ENCODE peak calls at places on chromosomes 11 and 22, in six cellular contexts. One of them, this sample, is unnamed.

GRCh38 chr22:27531782-27532530 is 269.6 kb downstream of the MN1 start:
- DNase-seq in epithelial cell of proximal tubule: peak
- DNase-seq in GM06990: no peak
- DNase-seq in coronary artery: no peak
- DNase-seq in mesothelial cell of epicardium: no peak
- DNase-seq in H9: no peak
- DNase-seq in this sample: no peak

GRCh38 chr11:14254533-14255530 is 104.2 kb downstream of the RRAS2 start:
- DNase-seq in H9: no peak
- DNase-seq in mesothelial cell of epicardium: no peak
- DNase-seq in coronary artery: no peak
- DNase-seq in GM06990: no peak
- DNase-seq in epithelial cell of proximal tubule: no peak
- DNase-seq in this sample: no peak

GRCh38 chr11:120212259-120212888 is 1.5 kb downstream of the OAF start:
- DNase-seq in epithelial cell of proximal tubule: no peak
- DNase-seq in GM06990: no peak
- DNase-seq in H9: no peak
- DNase-seq in coronary artery: no peak
- DNase-seq in mesothelial cell of epicardium: no peak
- DNase-seq in this sample: no peak

GRCh38 chr11:111097191-111097590 is 148.3 kb upstream of the POU2AF2 start:
- DNase-seq in coronary artery: no peak
- DNase-seq in epithelial cell of proximal tubule: no peak
- DNase-seq in mesothelial cell of epicardium: no peak
- DNase-seq in H9: peak
- DNase-seq in GM06990: no peak
- DNase-seq in this sample: peak

GRCh38 chr22:39135092-39135896 is 17.2 kb downstream of the CBX7 start:
- DNase-seq in mesothelial cell of epicardium: no peak
- DNase-seq in epithelial cell of proximal tubule: no peak
- DNase-seq in H9: peak
- DNase-seq in GM06990: no peak
- DNase-seq in coronary artery: no peak
- DNase-seq in this sample: peak

GRCh38 chr11:93444671-93445073 is 98.5 kb downstream of the SMCO4 start:
- DNase-seq in coronary artery: no peak
- DNase-seq in GM06990: no peak
- DNase-seq in H9: peak
- DNase-seq in mesothelial cell of epicardium: no peak
- DNase-seq in epithelial cell of proximal tubule: peak
- DNase-seq in this sample: peak

GRCh38 chr22:19051381-19051780 is 70.8 kb downstream of the DGCR2 start:
- DNase-seq in GM06990: no peak
- DNase-seq in epithelial cell of proximal tubule: no peak
- DNase-seq in H9: no peak
- DNase-seq in mesothelial cell of epicardium: no peak
- DNase-seq in coronary artery: no peak
- DNase-seq in this sample: no peak

GRCh38 chr11:122788781-122789535 is 49.3 kb upstream of the CRTAM start:
- DNase-seq in mesothelial cell of epicardium: no peak
- DNase-seq in H9: no peak
- DNase-seq in coronary artery: peak
- DNase-seq in epithelial cell of proximal tubule: no peak
- DNase-seq in GM06990: no peak
- DNase-seq in this sample: no peak

GRCh38 chr11:130606781-130607511 is 158.5 kb downstream of the ADAMTS15 start:
- DNase-seq in H9: no peak
- DNase-seq in GM06990: no peak
- DNase-seq in coronary artery: peak
- DNase-seq in epithelial cell of proximal tubule: no peak
- DNase-seq in mesothelial cell of epicardium: peak
- DNase-seq in this sample: no peak

GRCh38 chr22:25637032-25637431 is 72.6 kb downstream of the GRK3 start:
- DNase-seq in epithelial cell of proximal tubule: no peak
- DNase-seq in H9: no peak
- DNase-seq in GM06990: no peak
- DNase-seq in mesothelial cell of epicardium: no peak
- DNase-seq in coronary artery: no peak
- DNase-seq in this sample: no peak

GRCh38 chr11:73808052-73808451 is 20.4 kb downstream of the MRPL48 start:
- DNase-seq in epithelial cell of proximal tubule: no peak
- DNase-seq in H9: no peak
- DNase-seq in GM06990: no peak
- DNase-seq in coronary artery: no peak
- DNase-seq in mesothelial cell of epicardium: no peak
- DNase-seq in this sample: no peak

GRCh38 chr11:2700415-2701211 is 819 bp upstream of the KCNQ1OT1 start:
- DNase-seq in epithelial cell of proximal tubule: no peak
- DNase-seq in mesothelial cell of epicardium: peak
- DNase-seq in H9: peak
- DNase-seq in coronary artery: peak
- DNase-seq in GM06990: peak
- DNase-seq in this sample: no peak

GRCh38 chr22:49673048-49673447 is 154.6 kb downstream of the BRD1 start:
- DNase-seq in GM06990: no peak
- DNase-seq in coronary artery: peak
- DNase-seq in epithelial cell of proximal tubule: no peak
- DNase-seq in H9: no peak
- DNase-seq in mesothelial cell of epicardium: no peak
- DNase-seq in this sample: no peak

GRCh38 chr11:96817488-96817887 is 427.7 kb downstream of the JRKL start:
- DNase-seq in H9: no peak
- DNase-seq in epithelial cell of proximal tubule: no peak
- DNase-seq in mesothelial cell of epicardium: no peak
- DNase-seq in GM06990: no peak
- DNase-seq in coronary artery: no peak
- DNase-seq in this sample: no peak

GRCh38 chr11:124928942-124929663 is 6.7 kb downstream of the HEPACAM start:
- DNase-seq in epithelial cell of proximal tubule: no peak
- DNase-seq in mesothelial cell of epicardium: no peak
- DNase-seq in H9: no peak
- DNase-seq in GM06990: no peak
- DNase-seq in coronary artery: no peak
- DNase-seq in this sample: no peak

GRCh38 chr11:1504581-1505290 is 18.2 kb upstream of the MOB2 start:
- DNase-seq in epithelial cell of proximal tubule: no peak
- DNase-seq in H9: no peak
- DNase-seq in mesothelial cell of epicardium: no peak
- DNase-seq in GM06990: no peak
- DNase-seq in coronary artery: no peak
- DNase-seq in this sample: no peak

GRCh38 chr11:1335811-1336761 is 26.7 kb upstream of the TOLLIP start:
- DNase-seq in coronary artery: peak
- DNase-seq in H9: peak
- DNase-seq in GM06990: peak
- DNase-seq in mesothelial cell of epicardium: no peak
- DNase-seq in epithelial cell of proximal tubule: peak
- DNase-seq in this sample: peak

GRCh38 chr11:77040889-77041288 is 6.7 kb downstream of the B3GNT6 start:
- DNase-seq in coronary artery: no peak
- DNase-seq in mesothelial cell of epicardium: no peak
- DNase-seq in H9: no peak
- DNase-seq in GM06990: no peak
- DNase-seq in epithelial cell of proximal tubule: no peak
- DNase-seq in this sample: no peak

GRCh38 chr11:119376197-119376847 is 5.2 kb downstream of the USP2 start:
- DNase-seq in mesothelial cell of epicardium: no peak
- DNase-seq in coronary artery: no peak
- DNase-seq in H9: no peak
- DNase-seq in epithelial cell of proximal tubule: no peak
- DNase-seq in GM06990: no peak
- DNase-seq in this sample: no peak

GRCh38 chr11:8329961-8330361 is 66.3 kb upstream of the LMO1 start:
- DNase-seq in mesothelial cell of epicardium: no peak
- DNase-seq in coronary artery: no peak
- DNase-seq in H9: peak
- DNase-seq in GM06990: no peak
- DNase-seq in epithelial cell of proximal tubule: no peak
- DNase-seq in this sample: no peak

GRCh38 chr11:34274712-34275398 is 83.0 kb downstream of the ABTB2 start:
- DNase-seq in GM06990: no peak
- DNase-seq in epithelial cell of proximal tubule: peak
- DNase-seq in coronary artery: peak
- DNase-seq in H9: no peak
- DNase-seq in mesothelial cell of epicardium: peak
- DNase-seq in this sample: no peak

GRCh38 chr11:78313181-78313788 is 104.3 kb downstream of the GAB2 start:
- DNase-seq in H9: no peak
- DNase-seq in epithelial cell of proximal tubule: peak
- DNase-seq in coronary artery: no peak
- DNase-seq in mesothelial cell of epicardium: no peak
- DNase-seq in GM06990: no peak
- DNase-seq in this sample: no peak

GRCh38 chr11:134150195-134150903 is 73.4 kb downstream of the NCAPD3 start:
- DNase-seq in epithelial cell of proximal tubule: no peak
- DNase-seq in coronary artery: no peak
- DNase-seq in GM06990: no peak
- DNase-seq in H9: no peak
- DNase-seq in mesothelial cell of epicardium: no peak
- DNase-seq in this sample: no peak

GRCh38 chr22:17418890-17419324 is 49.6 kb downstream of the CECR2 start:
- DNase-seq in coronary artery: no peak
- DNase-seq in GM06990: no peak
- DNase-seq in mesothelial cell of epicardium: no peak
- DNase-seq in H9: peak
- DNase-seq in epithelial cell of proximal tubule: no peak
- DNase-seq in this sample: no peak

GRCh38 chr22:17419348-17419747 is 50.1 kb downstream of the CECR2 start:
- DNase-seq in mesothelial cell of epicardium: no peak
- DNase-seq in GM06990: no peak
- DNase-seq in H9: no peak
- DNase-seq in epithelial cell of proximal tubule: no peak
- DNase-seq in coronary artery: no peak
- DNase-seq in this sample: no peak

GRCh38 chr22:17422736-17423343 is 53.6 kb downstream of the CECR2 start:
- DNase-seq in mesothelial cell of epicardium: no peak
- DNase-seq in coronary artery: no peak
- DNase-seq in epithelial cell of proximal tubule: no peak
- DNase-seq in H9: no peak
- DNase-seq in GM06990: no peak
- DNase-seq in this sample: no peak

GRCh38 chr22:17429516-17429915 is 60.3 kb downstream of the CECR2 start:
- DNase-seq in coronary artery: no peak
- DNase-seq in GM06990: no peak
- DNase-seq in epithelial cell of proximal tubule: no peak
- DNase-seq in H9: no peak
- DNase-seq in mesothelial cell of epicardium: no peak
- DNase-seq in this sample: no peak

DNA sequence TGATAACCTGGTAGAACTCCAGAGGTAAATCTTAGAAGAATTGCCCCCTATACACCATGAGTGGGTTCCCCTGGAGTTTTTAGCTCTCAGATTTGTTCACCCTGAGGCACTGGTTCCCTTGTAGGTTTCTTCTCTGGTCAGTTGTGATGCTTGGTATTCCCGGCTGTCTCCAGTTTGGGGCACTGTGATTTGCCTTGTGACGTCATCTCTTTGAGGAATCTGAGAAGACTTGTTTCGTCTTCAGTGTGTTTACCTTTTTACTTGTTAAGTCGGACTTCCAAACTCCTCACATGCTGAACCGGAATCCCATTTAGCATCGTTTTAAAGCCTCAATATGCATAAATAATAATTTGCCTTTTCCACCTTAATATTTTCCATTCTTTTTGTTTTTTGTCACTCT is 54.4 kb downstream of the CECR2 start:
- DNase-seq in GM06990: no peak
- DNase-seq in epithelial cell of proximal tubule: no peak
- DNase-seq in coronary artery: no peak
- DNase-seq in mesothelial cell of epicardium: no peak
- DNase-seq in H9: no peak
- DNase-seq in this sample: no peak
- TF ChIP-seq CTCF in GM06990: no peak
- TF ChIP-seq CTCF in epithelial cell of proximal tubule: no peak
- TF ChIP-seq CTCF in coronary artery: no peak
- TF ChIP-seq CTCF in mesothelial cell of epicardium: no peak
- TF ChIP-seq CTCF in H9: no peak
- TF ChIP-seq CTCF in this sample: no peak

GRCh38 chr11:62269654-62270278 is at the start of gene SCGB2A2:
- DNase-seq in mesothelial cell of epicardium: no peak
- DNase-seq in H9: no peak
- DNase-seq in coronary artery: no peak
- DNase-seq in epithelial cell of proximal tubule: no peak
- DNase-seq in GM06990: no peak
- DNase-seq in this sample: no peak
- TF ChIP-seq CTCF in mesothelial cell of epicardium: no peak
- TF ChIP-seq CTCF in H9: peak
- TF ChIP-seq CTCF in coronary artery: no peak
- TF ChIP-seq CTCF in epithelial cell of proximal tubule: peak
- TF ChIP-seq CTCF in GM06990: peak
- TF ChIP-seq CTCF in this sample: peak

GRCh38 chr11:18012906-18013781 is at the start of gene SERGEF:
- DNase-seq in H9: peak
- DNase-seq in coronary artery: peak
- DNase-seq in mesothelial cell of epicardium: peak
- DNase-seq in epithelial cell of proximal tubule: peak
- DNase-seq in GM06990: peak
- DNase-seq in this sample: peak

GRCh38 chr11:18012314-18012905 is 437 bp downstream of the SERGEF start:
- DNase-seq in mesothelial cell of epicardium: peak
- DNase-seq in GM06990: peak
- DNase-seq in H9: peak
- DNase-seq in epithelial cell of proximal tubule: no peak
- DNase-seq in coronary artery: peak
- DNase-seq in this sample: peak

GRCh38 chr11:18010977-18011586 is 1.8 kb downstream of the SERGEF start:
- DNase-seq in epithelial cell of proximal tubule: no peak
- DNase-seq in coronary artery: no peak
- DNase-seq in H9: no peak
- DNase-seq in GM06990: no peak
- DNase-seq in mesothelial cell of epicardium: no peak
- DNase-seq in this sample: no peak

GRCh38 chr11:18011633-18012313 is 1.1 kb downstream of the SERGEF start:
- DNase-seq in mesothelial cell of epicardium: no peak
- DNase-seq in GM06990: no peak
- DNase-seq in coronary artery: no peak
- DNase-seq in epithelial cell of proximal tubule: no peak
- DNase-seq in H9: no peak
- DNase-seq in this sample: no peak

DNA sequence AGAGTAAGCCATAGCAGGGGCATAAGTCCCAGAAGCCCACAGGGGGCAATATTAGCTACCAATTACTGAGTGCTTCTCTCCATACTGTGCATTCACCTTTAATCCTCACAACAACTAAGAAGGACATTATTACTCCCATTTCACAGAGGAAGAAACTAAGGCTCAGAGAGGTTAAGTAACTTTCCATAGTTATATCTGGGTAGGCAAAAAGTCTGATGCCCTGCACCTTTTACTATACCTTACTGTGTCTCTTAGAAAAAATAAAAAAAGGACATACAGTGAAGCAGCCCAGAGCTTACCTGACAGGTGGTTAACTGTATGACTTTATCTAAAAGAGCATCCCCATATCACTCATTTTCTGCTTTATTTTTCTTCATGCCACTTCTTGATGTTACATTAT is 2.6 kb downstream of the SERGEF start:
- DNase-seq in epithelial cell of proximal tubule: no peak
- DNase-seq in coronary artery: no peak
- DNase-seq in H9: no peak
- DNase-seq in GM06990: no peak
- DNase-seq in mesothelial cell of epicardium: no peak
- DNase-seq in this sample: no peak
- TF ChIP-seq CTCF in epithelial cell of proximal tubule: peak
- TF ChIP-seq CTCF in coronary artery: no peak
- TF ChIP-seq CTCF in H9: no peak
- TF ChIP-seq CTCF in GM06990: no peak
- TF ChIP-seq CTCF in mesothelial cell of epicardium: no peak
- TF ChIP-seq CTCF in this sample: no peak

GRCh38 chr11:46322759-46323158 is 24.5 kb upstream of the DGKZ start:
- DNase-seq in epithelial cell of proximal tubule: no peak
- DNase-seq in H9: peak
- DNase-seq in GM06990: no peak
- DNase-seq in mesothelial cell of epicardium: no peak
- DNase-seq in coronary artery: no peak
- DNase-seq in this sample: no peak
- TF ChIP-seq CTCF in epithelial cell of proximal tubule: peak
- TF ChIP-seq CTCF in H9: peak
- TF ChIP-seq CTCF in GM06990: peak
- TF ChIP-seq CTCF in mesothelial cell of epicardium: no peak
- TF ChIP-seq CTCF in coronary artery: no peak
- TF ChIP-seq CTCF in this sample: peak